ENCODE peak calls at places on chromosomes 4 and X, in eight cellular contexts. One of them, this sample, is unnamed.

GRCh38 chr4:98284640-98285046 is 23.5 kb downstream of the RAP1GDS1 start:
- DNase-seq in lung: no peak
- DNase-seq in upper lobe of left lung: no peak
- DNase-seq in BJ: no peak
- DNase-seq in stomach: no peak
- DNase-seq in GM23338: peak; percentile 91
- DNase-seq in lower lobe of right lung: no peak
- DNase-seq in ascending aorta: no peak
- DNase-seq in this sample: no peak

GRCh38 chr4:99968330-99968729 is 18.3 kb upstream of the H2AZ1 start:
- DNase-seq in lung: no peak
- DNase-seq in upper lobe of left lung: no peak
- DNase-seq in BJ: peak; percentile 55
- DNase-seq in stomach: no peak
- DNase-seq in GM23338: peak; percentile 4
- DNase-seq in lower lobe of right lung: no peak
- DNase-seq in ascending aorta: no peak
- DNase-seq in this sample: no peak

GRCh38 chr4:77449162-77449561 is 156.5 kb upstream of the CXCL13 start:
- DNase-seq in lung: no peak
- DNase-seq in upper lobe of left lung: no peak
- DNase-seq in BJ: no peak
- DNase-seq in stomach: no peak
- DNase-seq in GM23338: no peak
- DNase-seq in lower lobe of right lung: no peak
- DNase-seq in ascending aorta: no peak
- DNase-seq in this sample: no peak

GRCh38 chr4:11743236-11743635 is 314.5 kb upstream of the HS3ST1 start:
- DNase-seq in lung: no peak
- DNase-seq in upper lobe of left lung: no peak
- DNase-seq in BJ: no peak
- DNase-seq in stomach: no peak
- DNase-seq in GM23338: no peak
- DNase-seq in lower lobe of right lung: no peak
- DNase-seq in ascending aorta: no peak
- DNase-seq in this sample: no peak

GRCh38 chr4:44670466-44671199 is 7.6 kb upstream of the GUF1 start:
- DNase-seq in lung: no peak
- DNase-seq in upper lobe of left lung: no peak
- DNase-seq in BJ: no peak
- DNase-seq in stomach: no peak
- DNase-seq in GM23338: no peak
- DNase-seq in lower lobe of right lung: no peak
- DNase-seq in ascending aorta: no peak
- DNase-seq in this sample: no peak

GRCh38 chr4:142408003-142408441 is 438.1 kb downstream of the INPP4B start:
- DNase-seq in lung: no peak
- DNase-seq in upper lobe of left lung: no peak
- DNase-seq in BJ: peak; percentile 85
- DNase-seq in stomach: no peak
- DNase-seq in GM23338: peak; percentile 35
- DNase-seq in lower lobe of right lung: no peak
- DNase-seq in ascending aorta: no peak
- DNase-seq in this sample: no peak

GRCh38 chrX:123313486-123313885 is 129.4 kb downstream of the GRIA3 start:
- DNase-seq in lung: no peak
- DNase-seq in upper lobe of left lung: no peak
- DNase-seq in BJ: no peak
- DNase-seq in stomach: no peak
- DNase-seq in GM23338: no peak
- DNase-seq in lower lobe of right lung: no peak
- DNase-seq in ascending aorta: no peak
- DNase-seq in this sample: no peak

GRCh38 chr4:173182403-173182802 is 13.8 kb downstream of the GALNT7 start:
- DNase-seq in lung: no peak
- DNase-seq in upper lobe of left lung: no peak
- DNase-seq in BJ: peak; percentile 56
- DNase-seq in stomach: no peak
- DNase-seq in GM23338: no peak
- DNase-seq in lower lobe of right lung: no peak
- DNase-seq in ascending aorta: peak; percentile 72
- DNase-seq in this sample: no peak

GRCh38 chrX:10569946-10570345 is 50.4 kb downstream of the MID1 start:
- DNase-seq in lung: no peak
- DNase-seq in upper lobe of left lung: no peak
- DNase-seq in BJ: no peak
- DNase-seq in stomach: no peak
- DNase-seq in GM23338: no peak
- DNase-seq in lower lobe of right lung: no peak
- DNase-seq in ascending aorta: no peak
- DNase-seq in this sample: no peak

GRCh38 chr4:6233943-6234342 is 33.6 kb upstream of the JAKMIP1 start:
- DNase-seq in lung: no peak
- DNase-seq in upper lobe of left lung: no peak
- DNase-seq in BJ: no peak
- DNase-seq in stomach: peak; percentile 8
- DNase-seq in GM23338: no peak
- DNase-seq in lower lobe of right lung: no peak
- DNase-seq in ascending aorta: peak; percentile 28
- DNase-seq in this sample: no peak

GRCh38 chrX:119669424-119670037 is 23.4 kb downstream of the SEPTIN6 start:
- DNase-seq in lung: no peak
- DNase-seq in upper lobe of left lung: no peak
- DNase-seq in BJ: no peak
- DNase-seq in stomach: peak; percentile 57
- DNase-seq in GM23338: no peak
- DNase-seq in lower lobe of right lung: no peak
- DNase-seq in ascending aorta: no peak
- DNase-seq in this sample: no peak

GRCh38 chrX:17944833-17945497 is 83.9 kb upstream of the RAI2 start:
- DNase-seq in lung: no peak
- DNase-seq in upper lobe of left lung: no peak
- DNase-seq in BJ: no peak
- DNase-seq in stomach: no peak
- DNase-seq in GM23338: peak; percentile 57
- DNase-seq in lower lobe of right lung: no peak
- DNase-seq in ascending aorta: no peak
- DNase-seq in this sample: no peak

GRCh38 chrX:67893931-67894330 is 350.1 kb downstream of the AR start:
- DNase-seq in lung: no peak
- DNase-seq in upper lobe of left lung: no peak
- DNase-seq in BJ: no peak
- DNase-seq in stomach: no peak
- DNase-seq in GM23338: peak; percentile 59
- DNase-seq in lower lobe of right lung: no peak
- DNase-seq in ascending aorta: no peak
- DNase-seq in this sample: no peak

GRCh38 chr4:105526656-105527055 is 25.8 kb upstream of the ARHGEF38 start:
- DNase-seq in lung: no peak
- DNase-seq in upper lobe of left lung: peak; percentile 16
- DNase-seq in BJ: no peak
- DNase-seq in stomach: no peak
- DNase-seq in GM23338: no peak
- DNase-seq in lower lobe of right lung: no peak
- DNase-seq in ascending aorta: no peak
- DNase-seq in this sample: no peak

GRCh38 chrX:25941087-25941486 is 197.1 kb upstream of the MAGEB18 start:
- DNase-seq in lung: no peak
- DNase-seq in upper lobe of left lung: no peak
- DNase-seq in BJ: no peak
- DNase-seq in stomach: no peak
- DNase-seq in GM23338: no peak
- DNase-seq in lower lobe of right lung: no peak
- DNase-seq in ascending aorta: no peak
- DNase-seq in this sample: no peak

GRCh38 chr4:147060171-147060931 is 114.7 kb upstream of the TTC29 start:
- DNase-seq in lung: no peak
- DNase-seq in upper lobe of left lung: no peak
- DNase-seq in BJ: peak; percentile 41
- DNase-seq in stomach: no peak
- DNase-seq in GM23338: no peak
- DNase-seq in lower lobe of right lung: no peak
- DNase-seq in ascending aorta: no peak
- DNase-seq in this sample: no peak

GRCh38 chr4:155889036-155889793 is 14.3 kb upstream of the TDO2 start:
- DNase-seq in lung: no peak
- DNase-seq in upper lobe of left lung: no peak
- DNase-seq in BJ: peak; percentile 64
- DNase-seq in stomach: no peak
- DNase-seq in GM23338: no peak
- DNase-seq in lower lobe of right lung: no peak
- DNase-seq in ascending aorta: no peak
- DNase-seq in this sample: no peak

GRCh38 chrX:10832103-10832502 is 211.7 kb upstream of the MID1 start:
- DNase-seq in lung: no peak
- DNase-seq in upper lobe of left lung: no peak
- DNase-seq in BJ: no peak
- DNase-seq in stomach: no peak
- DNase-seq in GM23338: no peak
- DNase-seq in lower lobe of right lung: no peak
- DNase-seq in ascending aorta: no peak
- DNase-seq in this sample: no peak

GRCh38 chr4:175290401-175290800 is 372.2 kb downstream of the ADAM29 start:
- DNase-seq in lung: no peak
- DNase-seq in upper lobe of left lung: no peak
- DNase-seq in BJ: no peak
- DNase-seq in stomach: no peak
- DNase-seq in GM23338: no peak
- DNase-seq in lower lobe of right lung: no peak
- DNase-seq in ascending aorta: no peak
- DNase-seq in this sample: no peak

GRCh38 chrX:144896323-144896722 is 351.0 kb upstream of the SPANXN1 start:
- DNase-seq in lung: no peak
- DNase-seq in upper lobe of left lung: no peak
- DNase-seq in BJ: no peak
- DNase-seq in stomach: no peak
- DNase-seq in GM23338: no peak
- DNase-seq in lower lobe of right lung: no peak
- DNase-seq in ascending aorta: no peak
- DNase-seq in this sample: no peak

GRCh38 chrX:39652336-39652735 is 445.4 kb downstream of the BCOR start:
- DNase-seq in lung: no peak
- DNase-seq in upper lobe of left lung: no peak
- DNase-seq in BJ: no peak
- DNase-seq in stomach: no peak
- DNase-seq in GM23338: peak; percentile 42
- DNase-seq in lower lobe of right lung: no peak
- DNase-seq in ascending aorta: no peak
- DNase-seq in this sample: no peak

GRCh38 chrX:31314921-31315320 is 243.1 kb upstream of the FTHL17 start:
- DNase-seq in lung: no peak
- DNase-seq in upper lobe of left lung: no peak
- DNase-seq in BJ: no peak
- DNase-seq in stomach: no peak
- DNase-seq in GM23338: no peak
- DNase-seq in lower lobe of right lung: no peak
- DNase-seq in ascending aorta: no peak
- DNase-seq in this sample: no peak

GRCh38 chrX:13256562-13256961 is 63.3 kb downstream of the ATXN3L start:
- DNase-seq in lung: no peak
- DNase-seq in upper lobe of left lung: no peak
- DNase-seq in BJ: no peak
- DNase-seq in stomach: no peak
- DNase-seq in GM23338: no peak
- DNase-seq in lower lobe of right lung: no peak
- DNase-seq in ascending aorta: no peak
- DNase-seq in this sample: no peak

GRCh38 chrX:69988955-69989394 is 60.8 kb downstream of the AWAT2 start:
- DNase-seq in lung: no peak
- DNase-seq in upper lobe of left lung: no peak
- DNase-seq in BJ: no peak
- DNase-seq in stomach: peak; percentile 30
- DNase-seq in GM23338: no peak
- DNase-seq in lower lobe of right lung: no peak
- DNase-seq in ascending aorta: no peak
- DNase-seq in this sample: peak; percentile 1

GRCh38 chr4:133154725-133155124 is 5.6 kb downstream of the PCDH10 start:
- DNase-seq in lung: no peak
- DNase-seq in upper lobe of left lung: no peak
- DNase-seq in BJ: no peak
- DNase-seq in stomach: no peak
- DNase-seq in GM23338: peak; percentile 43
- DNase-seq in lower lobe of right lung: no peak
- DNase-seq in ascending aorta: peak; percentile 64
- DNase-seq in this sample: no peak

GRCh38 chrX:2469196-2469685 is 31.5 kb downstream of the DHRSX start:
- DNase-seq in lung: no peak
- DNase-seq in upper lobe of left lung: no peak
- DNase-seq in BJ: no peak
- DNase-seq in stomach: no peak
- DNase-seq in GM23338: peak; percentile 44
- DNase-seq in lower lobe of right lung: peak; percentile 24
- DNase-seq in ascending aorta: no peak
- DNase-seq in this sample: no peak
- H3K36me3 ChIP-seq in lung: peaks cover 2% of the 10 kb centered on the region
- H3K36me3 ChIP-seq in upper lobe of left lung: no peaks in the 10 kb centered on the region
- H3K36me3 ChIP-seq in BJ: no peaks in the 10 kb centered on the region
- H3K36me3 ChIP-seq in stomach: no peaks in the 10 kb centered on the region
- H3K36me3 ChIP-seq in GM23338: no peaks in the 10 kb centered on the region
- H3K36me3 ChIP-seq in lower lobe of right lung: no peaks in the 10 kb centered on the region
- H3K36me3 ChIP-seq in ascending aorta: no peaks in the 10 kb centered on the region
- H3K36me3 ChIP-seq in this sample: no peaks in the 10 kb centered on the region

GRCh38 chr4:158688813-158689212 is 16.7 kb downstream of the ETFDH start:
- DNase-seq in lung: no peak
- DNase-seq in upper lobe of left lung: no peak
- DNase-seq in BJ: no peak
- DNase-seq in stomach: no peak
- DNase-seq in GM23338: peak; percentile 61
- DNase-seq in lower lobe of right lung: no peak
- DNase-seq in ascending aorta: no peak
- DNase-seq in this sample: no peak
- H3K36me3 ChIP-seq in lung: peaks cover 3% of the 10 kb centered on the region
- H3K36me3 ChIP-seq in upper lobe of left lung: no peaks in the 10 kb centered on the region
- H3K36me3 ChIP-seq in BJ: no peaks in the 10 kb centered on the region
- H3K36me3 ChIP-seq in stomach: peaks cover 81% of the 10 kb centered on the region
- H3K36me3 ChIP-seq in GM23338: no peaks in the 10 kb centered on the region
- H3K36me3 ChIP-seq in lower lobe of right lung: peaks cover 38% of the 10 kb centered on the region
- H3K36me3 ChIP-seq in ascending aorta: peaks cover 48% of the 10 kb centered on the region
- H3K36me3 ChIP-seq in this sample: peaks cover 3% of the 10 kb centered on the region

DNA sequence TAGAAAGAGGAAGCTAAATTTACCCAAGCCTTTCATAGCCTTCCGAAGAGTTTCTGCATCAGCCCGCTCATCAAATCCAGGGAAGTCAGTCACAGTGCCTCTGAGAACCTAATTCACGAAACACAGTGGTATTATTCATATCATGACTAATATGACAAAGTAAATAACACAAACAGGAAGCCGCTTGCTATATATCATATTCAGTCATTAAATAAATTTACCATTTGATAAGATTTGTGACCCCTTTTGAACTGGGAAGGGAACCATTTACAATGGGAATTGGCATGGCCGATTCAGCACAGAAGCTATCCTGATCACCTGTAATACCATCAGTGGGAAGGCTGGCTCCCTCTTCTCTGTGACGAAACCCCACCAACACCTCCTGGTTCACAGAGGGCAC is 10.5 kb downstream of the ANXA5 start:
- DNase-seq in lung: no peak
- DNase-seq in upper lobe of left lung: no peak
- DNase-seq in BJ: no peak
- DNase-seq in stomach: no peak
- DNase-seq in GM23338: no peak
- DNase-seq in lower lobe of right lung: no peak
- DNase-seq in ascending aorta: no peak
- DNase-seq in this sample: no peak
- H3K36me3 ChIP-seq in lung: peaks cover 17% of the 10 kb centered on the region
- H3K36me3 ChIP-seq in upper lobe of left lung: peaks cover 27% of the 10 kb centered on the region
- H3K36me3 ChIP-seq in BJ: peaks cover 12% of the 10 kb centered on the region
- H3K36me3 ChIP-seq in stomach: peaks cover 52% of the 10 kb centered on the region
- H3K36me3 ChIP-seq in GM23338: peaks cover 5% of the 10 kb centered on the region
- H3K36me3 ChIP-seq in lower lobe of right lung: peaks cover 61% of the 10 kb centered on the region
- H3K36me3 ChIP-seq in ascending aorta: peaks cover 43% of the 10 kb centered on the region
- H3K36me3 ChIP-seq in this sample: peaks cover 10% of the 10 kb centered on the region

GRCh38 chr4:39451423-39452023 is 7.2 kb downstream of the RPL9 start:
- DNase-seq in lung: no peak
- DNase-seq in upper lobe of left lung: no peak
- DNase-seq in BJ: no peak
- DNase-seq in stomach: no peak
- DNase-seq in GM23338: no peak
- DNase-seq in lower lobe of right lung: no peak
- DNase-seq in ascending aorta: no peak
- DNase-seq in this sample: no peak
- H3K36me3 ChIP-seq in lung: peaks cover 19% of the 10 kb centered on the region
- H3K36me3 ChIP-seq in upper lobe of left lung: peaks cover 48% of the 10 kb centered on the region
- H3K36me3 ChIP-seq in BJ: peaks cover 11% of the 10 kb centered on the region
- H3K36me3 ChIP-seq in stomach: peaks cover 63% of the 10 kb centered on the region
- H3K36me3 ChIP-seq in GM23338: peaks cover 53% of the 10 kb centered on the region
- H3K36me3 ChIP-seq in lower lobe of right lung: peaks cover 73% of the 10 kb centered on the region
- H3K36me3 ChIP-seq in ascending aorta: peaks cover 54% of the 10 kb centered on the region
- H3K36me3 ChIP-seq in this sample: peaks cover 50% of the 10 kb centered on the region

This sample was measured in effector memory CD4-positive, alpha-beta T cell.